ENCODE peak calls at places on chromosomes 12 and 14, in eight cellular contexts. M, W, Z, O, A, Y, E and N are unnamed samples.

GRCh38 chr12:88628856-88629509 is 48.7 kb upstream of the KITLG start:
- DNase-seq in M (no peak), W (no peak), Z (no peak), O (peak), A (no peak), Y (no peak), E (no peak), N (no peak)

GRCh38 chr12:34399631-34400422 is 377.5 kb downstream of the ALG10 start:
- DNase-seq in M (no peak), W (peak), Z (no peak), O (no peak), A (no peak), Y (peak), E (no peak), N (no peak)

GRCh38 chr12:76820888-76821482 is 57.1 kb downstream of the ZDHHC17 start:
- DNase-seq in M (peak), W (no peak), Z (peak), O (peak), A (peak), Y (no peak), E (peak), N (peak)

GRCh38 chr12:11675952-11676505 is 26.6 kb downstream of the ETV6 start:
- DNase-seq in M (no peak), W (no peak), Z (no peak), O (no peak), A (no peak), Y (peak), E (no peak), N (no peak)

GRCh38 chr14:71452987-71453386 is 479.2 kb upstream of the RGS6 start:
- DNase-seq in M (no peak), W (no peak), Z (no peak), O (no peak), A (no peak), Y (no peak), E (no peak), N (no peak)

GRCh38 chr12:55142896-55143870 is 17.0 kb downstream of the OR9K2 start:
- DNase-seq in M (peak), W (no peak), Z (peak), O (peak), A (no peak), Y (peak), E (peak), N (peak)

GRCh38 chr12:1552978-1553471 is 41.4 kb downstream of the FBXL14 start:
- DNase-seq in M (no peak), W (no peak), Z (no peak), O (peak), A (peak), Y (no peak), E (no peak), N (no peak)

GRCh38 chr12:119808441-119808840 is 68.7 kb downstream of the CIT start:
- DNase-seq in M (peak), W (no peak), Z (no peak), O (peak), A (no peak), Y (no peak), E (no peak), N (no peak)

GRCh38 chr12:102388469-102388868 is 91.9 kb downstream of the IGF1 start:
- DNase-seq in M (no peak), W (no peak), Z (no peak), O (peak), A (peak), Y (no peak), E (no peak), N (no peak)

GRCh38 chr12:56216461-56216860 is 5.3 kb downstream of the RNF41 start:
- DNase-seq in M (no peak), W (no peak), Z (no peak), O (no peak), A (no peak), Y (no peak), E (no peak), N (no peak)

GRCh38 chr12:27549801-27550652 is 26.0 kb downstream of the PPFIBP1 start:
- DNase-seq in M (peak), W (peak), Z (peak), O (peak), A (peak), Y (no peak), E (peak), N (peak)

GRCh38 chr12:48034835-48035805 is 30.8 kb upstream of the COL2A1 start:
- DNase-seq in M (peak), W (no peak), Z (no peak), O (no peak), A (no peak), Y (no peak), E (no peak), N (no peak)

GRCh38 chr14:92861856-92862807 is 60.8 kb upstream of the CHGA start:
- DNase-seq in M (peak), W (no peak), Z (no peak), O (no peak), A (no peak), Y (no peak), E (no peak), N (no peak)

GRCh38 chr14:93262446-93262845 is 55.4 kb downstream of the UBR7 start:
- DNase-seq in M (peak), W (no peak), Z (no peak), O (no peak), A (no peak), Y (no peak), E (no peak), N (no peak)

GRCh38 chr12:68865399-68866154 is 57.6 kb downstream of the MDM2 start:
- DNase-seq in M (no peak), W (no peak), Z (no peak), O (no peak), A (no peak), Y (no peak), E (no peak), N (no peak)

GRCh38 chr12:58413794-58414193 is 472.4 kb downstream of the ATP23 start:
- DNase-seq in M (peak), W (no peak), Z (no peak), O (peak), A (no peak), Y (no peak), E (peak), N (peak)

GRCh38 chr14:90517431-90517841 is 120.6 kb downstream of the CALM1 start:
- DNase-seq in M (no peak), W (no peak), Z (no peak), O (no peak), A (no peak), Y (no peak), E (no peak), N (no peak)

GRCh38 chr12:49552014-49552413 is 13.2 kb downstream of the KCNH3 start:
- DNase-seq in M (peak), W (no peak), Z (no peak), O (no peak), A (no peak), Y (peak), E (no peak), N (no peak)

GRCh38 chr12:95446511-95446910 is 27.4 kb upstream of the METAP2 start:
- DNase-seq in M (no peak), W (peak), Z (no peak), O (peak), A (no peak), Y (no peak), E (peak), N (no peak)

GRCh38 chr14:100619382-100620305 is 32.4 kb upstream of the BEGAIN start:
- DNase-seq in M (no peak), W (no peak), Z (no peak), O (no peak), A (no peak), Y (no peak), E (no peak), N (no peak)

GRCh38 chr12:62562892-62563291 is 96.3 kb downstream of the MON2 start:
- DNase-seq in M (peak), W (no peak), Z (no peak), O (peak), A (no peak), Y (no peak), E (peak), N (peak)

GRCh38 chr12:53603804-53604203 is 22.4 kb downstream of the ATF7 start:
- DNase-seq in M (peak), W (no peak), Z (no peak), O (no peak), A (no peak), Y (peak), E (no peak), N (no peak)

GRCh38 chr14:39368261-39368959 is 63.8 kb downstream of the FBXO33 start:
- DNase-seq in M (peak), W (no peak), Z (peak), O (peak), A (peak), Y (peak), E (peak), N (peak)

GRCh38 chr14:103094406-103095209 is at the start of gene EXOC3L4:
- DNase-seq in M (no peak), W (no peak), Z (no peak), O (peak), A (no peak), Y (no peak), E (no peak), N (no peak)

GRCh38 chr14:75144944-75145343 is 18.1 kb upstream of the NEK9 start:
- DNase-seq in M (no peak), W (no peak), Z (no peak), O (no peak), A (no peak), Y (no peak), E (no peak), N (no peak)

GRCh38 chr12:102120886-102121285 is 903 bp downstream of the PARPBP start:
- DNase-seq in M (peak), W (no peak), Z (no peak), O (peak), A (no peak), Y (no peak), E (peak), N (no peak)

GRCh38 chr12:22283006-22283506 is 51.5 kb downstream of the ST8SIA1 start:
- DNase-seq in M (peak), W (no peak), Z (peak), O (peak), A (no peak), Y (no peak), E (peak), N (peak)

GRCh38 chr12:15848606-15849005 is 33.6 kb upstream of the STRAP start:
- DNase-seq in M (no peak), W (no peak), Z (no peak), O (no peak), A (no peak), Y (no peak), E (no peak), N (no peak)

GRCh38 chr14:50001146-50001998 is 108.5 kb downstream of the ARF6 start:
- DNase-seq in M (peak), W (peak), Z (peak), O (peak), A (no peak), Y (no peak), E (peak), N (no peak)

GRCh38 chr14:102891556-102891955 is 30.9 kb upstream of the AMN start:
- DNase-seq in M (peak), W (no peak), Z (peak), O (peak), A (peak), Y (no peak), E (peak), N (peak)

GRCh38 chr14:104690861-104691455 is 1.5 kb downstream of the INF2 start:
- DNase-seq in M (no peak), W (no peak), Z (no peak), O (no peak), A (no peak), Y (no peak), E (no peak), N (no peak)

GRCh38 chr12:131390408-131391100 is 320.3 kb upstream of the SFSWAP start:
- DNase-seq in M (no peak), W (no peak), Z (no peak), O (no peak), A (no peak), Y (no peak), E (no peak), N (no peak)

GRCh38 chr14:24376448-24377070 is 8.6 kb downstream of the NFATC4 start:
- DNase-seq in M (no peak), W (no peak), Z (no peak), O (no peak), A (no peak), Y (no peak), E (no peak), N (no peak)

GRCh38 chr12:98465950-98466349 is 49.4 kb upstream of the TMPO start:
- DNase-seq in M (peak), W (no peak), Z (no peak), O (no peak), A (no peak), Y (no peak), E (no peak), N (no peak)

GRCh38 chr14:24298892-24299254 is 707 bp downstream of the DHRS1 start:
- DNase-seq in M (peak), W (no peak), Z (no peak), O (peak), A (peak), Y (peak), E (peak), N (no peak)

GRCh38 chr14:96627811-96628775 is 125.9 kb downstream of the PAPOLA start:
- DNase-seq in M (no peak), W (no peak), Z (no peak), O (no peak), A (no peak), Y (no peak), E (no peak), N (no peak)

GRCh38 chr12:95922231-95922630 is 20.2 kb downstream of the CCDC38 start:
- DNase-seq in M (peak), W (no peak), Z (no peak), O (peak), A (no peak), Y (no peak), E (peak), N (peak)

GRCh38 chr12:10562306-10562933 is 51.0 kb downstream of the MAGOHB start:
- DNase-seq in M (peak), W (no peak), Z (peak), O (peak), A (no peak), Y (no peak), E (peak), N (no peak)

GRCh38 chr12:57342207-57342691 is 88.6 kb downstream of the R3HDM2 start:
- DNase-seq in M (peak), W (no peak), Z (no peak), O (peak), A (peak), Y (peak), E (peak), N (peak)

GRCh38 chr12:91178801-91179200 is 3.8 kb downstream of the DCN start:
- DNase-seq in M (no peak), W (no peak), Z (no peak), O (no peak), A (no peak), Y (no peak), E (no peak), N (no peak)

GRCh38 chr12:91179315-91179714 is 3.3 kb downstream of the DCN start:
- DNase-seq in M (peak), W (no peak), Z (no peak), O (peak), A (no peak), Y (no peak), E (peak), N (no peak)

GRCh38 chr12:91180162-91180561 is 2.5 kb downstream of the DCN start:
- DNase-seq in M (no peak), W (no peak), Z (no peak), O (no peak), A (no peak), Y (no peak), E (peak), N (no peak)

GRCh38 chr12:91178139-91178561 is 4.5 kb downstream of the DCN start:
- DNase-seq in M (peak), W (no peak), Z (no peak), O (peak), A (no peak), Y (no peak), E (peak), N (no peak)

DNA sequence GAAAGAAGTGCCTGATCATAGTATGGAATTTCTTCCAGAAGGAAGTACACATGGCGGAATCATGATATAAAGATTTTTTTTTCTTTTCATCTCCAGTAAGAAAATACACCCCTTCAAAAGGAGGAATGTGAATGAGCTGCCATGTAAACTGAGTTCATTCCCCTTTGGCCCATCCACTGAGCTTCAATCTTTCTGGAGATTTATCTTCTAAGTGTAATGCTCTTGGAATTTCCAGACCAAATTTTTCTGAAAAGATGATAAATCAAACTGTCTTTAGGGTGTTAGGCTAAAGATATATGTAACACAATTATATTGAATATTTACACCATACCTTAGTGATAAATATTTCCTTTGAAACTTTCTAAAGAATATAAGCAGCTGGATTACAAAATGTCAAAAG is 5.2 kb downstream of the DCN start:
- DNase-seq in M (no peak), W (no peak), Z (no peak), O (peak), A (no peak), Y (no peak), E (peak), N (no peak)
- H3K4me3 ChIP-seq in M (no peak), W (peak), Z (no peak), O (peak), A (peak), Y (no peak), E (no peak), N (peak)

GRCh38 chr12:39840422-39840821 is 220.8 kb upstream of the ABCD2 start:
- DNase-seq in M (no peak), W (no peak), Z (no peak), O (no peak), A (no peak), Y (no peak), E (no peak), N (no peak)
- H3K4me3 ChIP-seq in M (no peak), W (no peak), Z (no peak), O (no peak), A (no peak), Y (no peak), E (no peak), N (no peak)

DNA sequence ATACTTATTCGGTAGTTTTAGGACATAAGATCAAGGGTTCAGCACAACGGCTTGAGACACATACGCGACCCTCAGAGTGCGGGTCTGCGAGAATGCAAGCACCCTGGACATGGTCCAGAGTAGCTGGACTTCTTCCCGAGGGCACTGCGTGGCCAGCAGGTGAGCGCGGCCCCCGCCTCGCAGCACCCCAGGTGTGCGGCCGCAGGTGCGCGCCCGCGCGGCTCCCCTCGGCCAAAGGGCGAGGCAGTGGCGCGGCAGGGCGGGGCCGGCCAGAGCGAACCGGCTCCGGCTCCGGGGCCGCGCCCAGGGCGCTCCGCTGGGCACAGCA is 349 bp upstream of the FGD4 start:
- DNase-seq in M (no peak), W (no peak), Z (no peak), O (no peak), A (no peak), Y (no peak), E (no peak), N (no peak)
- H3K4me3 ChIP-seq in M (peak), W (peak), Z (peak), O (peak), A (peak), Y (peak), E (peak), N (peak)

GRCh38 chr12:14613718-14614117 is 46.0 kb upstream of the PLBD1 start:
- DNase-seq in M (peak), W (no peak), Z (no peak), O (no peak), A (no peak), Y (no peak), E (no peak), N (no peak)
- H3K4me3 ChIP-seq in M (no peak), W (no peak), Z (no peak), O (no peak), A (no peak), Y (no peak), E (no peak), N (no peak)

GRCh38 chr14:41605550-41606248 is 977 bp upstream of the LRFN5 start:
- DNase-seq in M (no peak), W (no peak), Z (no peak), O (peak), A (no peak), Y (peak), E (peak), N (no peak)
- H3K4me3 ChIP-seq in M (no peak), W (peak), Z (peak), O (peak), A (peak), Y (peak), E (peak), N (peak)

GRCh38 chr14:81819910-81820309 is 286.3 kb upstream of the SEL1L start:
- DNase-seq in M (no peak), W (no peak), Z (no peak), O (no peak), A (no peak), Y (no peak), E (no peak), N (no peak)

GRCh38 chr14:81818271-81818670 is 284.6 kb upstream of the SEL1L start:
- DNase-seq in M (no peak), W (no peak), Z (no peak), O (no peak), A (no peak), Y (no peak), E (no peak), N (no peak)

DNA sequence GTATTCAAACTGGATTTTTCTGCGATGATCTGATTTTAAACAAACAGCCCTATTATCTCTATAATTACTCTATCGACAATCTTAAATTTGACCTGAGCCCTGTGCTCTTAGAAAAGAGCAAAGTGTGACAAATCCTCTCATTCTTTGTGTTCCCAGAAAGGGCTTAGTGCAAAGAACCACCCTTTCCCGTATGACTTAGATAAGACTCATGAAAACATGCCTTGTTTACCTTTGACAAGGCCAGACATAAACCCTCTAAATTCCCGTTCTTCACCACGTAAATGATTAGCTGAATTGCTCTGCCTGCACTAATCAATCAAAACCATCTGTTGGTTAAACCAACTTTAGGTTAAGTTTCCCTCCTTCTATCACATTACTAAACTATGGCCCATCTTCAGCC is 285.7 kb upstream of the SEL1L start:
- DNase-seq in M (peak), W (no peak), Z (no peak), O (no peak), A (no peak), Y (no peak), E (no peak), N (no peak)
- H3K4me3 ChIP-seq in M (no peak), W (no peak), Z (no peak), O (no peak), A (no peak), Y (no peak), E (no peak), N (no peak)

GRCh38 chr12:123075591-123076171 is 75.2 kb downstream of the PITPNM2 start:
- DNase-seq in M (peak), W (no peak), Z (no peak), O (no peak), A (no peak), Y (no peak), E (peak), N (no peak)

GRCh38 chr12:123077298-123078113 is 73.4 kb downstream of the PITPNM2 start:
- DNase-seq in M (no peak), W (no peak), Z (no peak), O (no peak), A (no peak), Y (no peak), E (no peak), N (no peak)

GRCh38 chr12:123075092-123075491 is 75.8 kb downstream of the PITPNM2 start:
- DNase-seq in M (peak), W (peak), Z (no peak), O (no peak), A (no peak), Y (no peak), E (no peak), N (no peak)

GRCh38 chr12:123078114-123078465 is 72.8 kb downstream of the PITPNM2 start:
- DNase-seq in M (no peak), W (no peak), Z (no peak), O (no peak), A (no peak), Y (no peak), E (no peak), N (no peak)

GRCh38 chr12:123076604-123077297 is 74.1 kb downstream of the PITPNM2 start:
- DNase-seq in M (peak), W (no peak), Z (no peak), O (no peak), A (no peak), Y (no peak), E (no peak), N (no peak)
- H3K4me3 ChIP-seq in M (no peak), W (no peak), Z (no peak), O (no peak), A (no peak), Y (no peak), E (no peak), N (no peak)